ENCODE peak calls at places on chromosomes 7 and 10, in five cellular contexts. T, V, M, J and N are unnamed samples.

GRCh38 chr7:149854611-149855367 is 16.6 kb downstream of the ZNF862 start:
- DNase-seq in T (peak), J (no peak), M (no peak), V (no peak), N (peak)

GRCh38 chr7:142280263-142280662 is 22.4 kb upstream of the PRSS58 start:
- DNase-seq in M (no peak), V (no peak), J (no peak), T (no peak), N (no peak)

GRCh38 chr7:158424531-158424930 is 163.1 kb downstream of the PTPRN2 start:
- DNase-seq in J (no peak), M (no peak), T (no peak), V (no peak), N (no peak)

GRCh38 chr7:84364708-84365107 is 170.1 kb upstream of the SEMA3A start:
- DNase-seq in J (no peak), M (no peak), T (no peak), V (no peak), N (peak)

GRCh38 chr10:60029441-60029840 is 123.1 kb upstream of the CCDC6 start:
- DNase-seq in T (no peak), V (no peak), J (no peak), M (no peak), N (no peak)

GRCh38 chr10:51238987-51239386 is 164.7 kb downstream of the PRKG1 start:
- DNase-seq in J (no peak), V (no peak), M (no peak), T (no peak), N (no peak)

GRCh38 chr7:16978358-16979244 is 96.8 kb upstream of the AGR3 start:
- DNase-seq in M (no peak), J (no peak), T (no peak), V (no peak), N (peak)

GRCh38 chr10:59830601-59831259 is 75.6 kb downstream of the CCDC6 start:
- DNase-seq in M (no peak), V (no peak), T (no peak), J (peak), N (peak)

GRCh38 chr10:5550250-5550545 is 25.4 kb downstream of the CALML3 start:
- DNase-seq in T (no peak), J (no peak), V (no peak), M (no peak), N (no peak)

GRCh38 chr10:103932996-103933395 is 15.0 kb upstream of the STN1 start:
- DNase-seq in M (no peak), J (no peak), V (no peak), T (no peak), N (no peak)

GRCh38 chr10:91590142-91590903 is 42.5 kb downstream of the PPP1R3C start:
- DNase-seq in M (no peak), V (peak), T (peak), J (peak), N (peak)

GRCh38 chr7:140609646-140610045 is 31.0 kb downstream of the DENND2A start:
- DNase-seq in M (no peak), V (no peak), J (no peak), T (no peak), N (peak)

GRCh38 chr10:3764626-3765375 is 20.2 kb downstream of the KLF6 start:
- DNase-seq in V (no peak), T (no peak), M (no peak), J (no peak), N (peak)

GRCh38 chr7:1302936-1303335 is 70.3 kb downstream of the UNCX start:
- DNase-seq in T (no peak), V (no peak), M (no peak), J (no peak), N (peak)

GRCh38 chr7:139620676-139621344 is 97.3 kb downstream of the CLEC2L start:
- DNase-seq in M (no peak), T (no peak), J (peak), V (no peak), N (no peak)

GRCh38 chr7:116633131-116633988 is 38.6 kb upstream of the MET start:
- DNase-seq in J (peak), M (no peak), T (no peak), V (no peak), N (peak)

GRCh38 chr10:74194999-74195398 is 44.0 kb downstream of the ADK start:
- DNase-seq in V (no peak), T (no peak), J (no peak), M (no peak), N (peak)

GRCh38 chr7:143882020-143882610 is 19.9 kb downstream of the TCAF1 start:
- DNase-seq in V (peak), J (peak), T (no peak), M (peak), N (peak)

GRCh38 chr7:143882611-143883078 is 19.3 kb downstream of the TCAF1 start:
- DNase-seq in J (peak), V (peak), M (peak), T (no peak), N (peak)

GRCh38 chr10:22335204-22335956 is 9.9 kb upstream of the SPAG6 start:
- DNase-seq in V (peak), T (no peak), J (peak), M (no peak), N (peak)

GRCh38 chr7:44473295-44473694 is 17.2 kb downstream of the NUDCD3 start:
- DNase-seq in T (peak), V (no peak), J (no peak), M (no peak), N (no peak)

GRCh38 chr10:64738462-64738861 is 1217.3 kb downstream of the REEP3 start:
- DNase-seq in M (no peak), J (no peak), T (no peak), V (no peak), N (no peak)

GRCh38 chr7:29177963-29178612 is 16.5 kb upstream of the CHN2 start:
- DNase-seq in J (peak), V (peak), T (no peak), M (no peak), N (no peak)

GRCh38 chr10:101292194-101293006 is 61.6 kb upstream of the BTRC start:
- DNase-seq in V (no peak), M (peak), J (no peak), T (no peak), N (no peak)

GRCh38 chr10:26832960-26833359 is 27.8 kb downstream of the ABI1 start:
- DNase-seq in V (no peak), T (no peak), M (no peak), J (no peak), N (no peak)

GRCh38 chr10:22681783-22682183 is 32.6 kb downstream of the PIP4K2A start:
- DNase-seq in V (no peak), T (peak), M (no peak), J (no peak), N (peak)

GRCh38 chr7:29208410-29209250 is 14.1 kb downstream of the CHN2 start:
- DNase-seq in M (no peak), T (no peak), J (no peak), V (no peak), N (no peak)

GRCh38 chr10:59387951-59388431 is 25.6 kb upstream of the FAM13C start:
- DNase-seq in M (no peak), J (no peak), T (peak), V (peak), N (peak)

GRCh38 chr10:29858352-29859267 is 200.8 kb downstream of the JCAD start:
- DNase-seq in T (peak), V (peak), J (peak), M (no peak), N (peak)

GRCh38 chr10:120945801-120946302 is 94.7 kb downstream of the WDR11 start:
- DNase-seq in V (no peak), M (peak), T (peak), J (no peak), N (peak)

GRCh38 chr7:92133133-92133736 is 1.0 kb downstream of the CYP51A1 start:
- DNase-seq in J (no peak), T (no peak), V (no peak), M (no peak), N (peak)

GRCh38 chr7:26843696-26844095 is 20.7 kb downstream of the SKAP2 start:
- DNase-seq in J (no peak), V (no peak), T (peak), M (no peak), N (peak)

GRCh38 chr7:105963038-105963667 is at the start of gene CDHR3:
- DNase-seq in J (no peak), V (no peak), T (no peak), M (no peak), N (no peak)

GRCh38 chr7:76383089-76383944 is 24.5 kb upstream of the YWHAG start:
- DNase-seq in V (no peak), J (no peak), M (no peak), T (peak), N (no peak)

GRCh38 chr7:150413640-150414081 is 34.5 kb downstream of the ZNF775 start:
- DNase-seq in V (no peak), J (no peak), T (no peak), M (no peak), N (no peak)

GRCh38 chr7:105782391-105783063 is 93.9 kb downstream of the ATXN7L1 start:
- DNase-seq in V (no peak), T (peak), J (no peak), M (no peak), N (peak)

GRCh38 chr7:32890553-32891045 is 961 bp downstream of the KBTBD2 start:
- DNase-seq in V (no peak), T (peak), J (no peak), M (no peak), N (peak)

GRCh38 chr7:93941956-93942355 is 20.4 kb downstream of the GNG11 start:
- DNase-seq in V (no peak), J (no peak), T (no peak), M (no peak), N (peak)